ENCODE peak calls at places on chromosome 10, in six cellular contexts. One of them, this sample, is unnamed. For H4K20me1, the result is how much of the 10 kb centered on the place peaks cover.

GRCh38 chr10:67277402-67277801 is 351.6 kb downstream of the LRRTM3 start:
- DNase-seq in HepG2: no peak
- DNase-seq in endothelial cell of umbilical vein: no peak
- DNase-seq in OCI-LY7: no peak
- DNase-seq in mammary epithelial cell: no peak
- DNase-seq in hepatocyte: no peak
- DNase-seq in this sample: peak

GRCh38 chr10:44382981-44383748 is 1.7 kb downstream of the CXCL12 start:
- DNase-seq in HepG2: no peak
- DNase-seq in endothelial cell of umbilical vein: no peak
- DNase-seq in OCI-LY7: no peak
- DNase-seq in mammary epithelial cell: no peak
- DNase-seq in hepatocyte: no peak
- DNase-seq in this sample: peak

GRCh38 chr10:89426230-89426868 is 12.0 kb downstream of the IFIT5 start:
- DNase-seq in HepG2: peak
- DNase-seq in endothelial cell of umbilical vein: peak
- DNase-seq in OCI-LY7: peak
- DNase-seq in mammary epithelial cell: peak
- DNase-seq in hepatocyte: peak
- DNase-seq in this sample: peak

GRCh38 chr10:110650265-110650668 is 6.1 kb downstream of the RBM20 start:
- DNase-seq in HepG2: no peak
- DNase-seq in endothelial cell of umbilical vein: no peak
- DNase-seq in OCI-LY7: peak
- DNase-seq in mammary epithelial cell: no peak
- DNase-seq in hepatocyte: no peak
- DNase-seq in this sample: no peak

GRCh38 chr10:63213489-63213888 is 80.4 kb downstream of the NRBF2 start:
- DNase-seq in HepG2: no peak
- DNase-seq in endothelial cell of umbilical vein: no peak
- DNase-seq in OCI-LY7: no peak
- DNase-seq in mammary epithelial cell: no peak
- DNase-seq in hepatocyte: no peak
- DNase-seq in this sample: no peak

GRCh38 chr10:69962746-69963135 is 89.9 kb upstream of the MACROH2A2 start:
- DNase-seq in HepG2: no peak
- DNase-seq in endothelial cell of umbilical vein: no peak
- DNase-seq in OCI-LY7: peak
- DNase-seq in mammary epithelial cell: no peak
- DNase-seq in hepatocyte: no peak
- DNase-seq in this sample: no peak

GRCh38 chr10:109062371-109062770 is 860.9 kb downstream of the XPNPEP1 start:
- DNase-seq in HepG2: no peak
- DNase-seq in endothelial cell of umbilical vein: no peak
- DNase-seq in OCI-LY7: peak
- DNase-seq in mammary epithelial cell: peak
- DNase-seq in hepatocyte: peak
- DNase-seq in this sample: no peak

GRCh38 chr10:114748270-114748669 is 73.3 kb upstream of the FHIP2A start:
- DNase-seq in HepG2: no peak
- DNase-seq in endothelial cell of umbilical vein: peak
- DNase-seq in OCI-LY7: no peak
- DNase-seq in mammary epithelial cell: no peak
- DNase-seq in hepatocyte: no peak
- DNase-seq in this sample: no peak

GRCh38 chr10:3740157-3740871 is 44.7 kb downstream of the KLF6 start:
- DNase-seq in HepG2: peak
- DNase-seq in endothelial cell of umbilical vein: peak
- DNase-seq in OCI-LY7: no peak
- DNase-seq in mammary epithelial cell: peak
- DNase-seq in hepatocyte: peak
- DNase-seq in this sample: no peak

GRCh38 chr10:70370766-70371165 is 11.7 kb downstream of the LRRC20 start:
- DNase-seq in HepG2: no peak
- DNase-seq in endothelial cell of umbilical vein: no peak
- DNase-seq in OCI-LY7: no peak
- DNase-seq in mammary epithelial cell: no peak
- DNase-seq in hepatocyte: no peak
- DNase-seq in this sample: no peak

GRCh38 chr10:77817541-77817940 is 109.0 kb downstream of the DLG5 start:
- DNase-seq in HepG2: no peak
- DNase-seq in endothelial cell of umbilical vein: no peak
- DNase-seq in OCI-LY7: no peak
- DNase-seq in mammary epithelial cell: no peak
- DNase-seq in hepatocyte: no peak
- DNase-seq in this sample: no peak

GRCh38 chr10:127849224-127849623 is 43.5 kb downstream of the CLRN3 start:
- DNase-seq in HepG2: no peak
- DNase-seq in endothelial cell of umbilical vein: no peak
- DNase-seq in OCI-LY7: no peak
- DNase-seq in mammary epithelial cell: no peak
- DNase-seq in hepatocyte: no peak
- DNase-seq in this sample: no peak

GRCh38 chr10:78236416-78237015 is 202.9 kb downstream of the RPS24 start:
- DNase-seq in HepG2: no peak
- DNase-seq in endothelial cell of umbilical vein: no peak
- DNase-seq in OCI-LY7: no peak
- DNase-seq in mammary epithelial cell: no peak
- DNase-seq in hepatocyte: no peak
- DNase-seq in this sample: no peak

GRCh38 chr10:42691361-42692120 is 53.2 kb upstream of the ZNF33B start:
- DNase-seq in HepG2: no peak
- DNase-seq in endothelial cell of umbilical vein: no peak
- DNase-seq in OCI-LY7: no peak
- DNase-seq in mammary epithelial cell: no peak
- DNase-seq in hepatocyte: no peak
- DNase-seq in this sample: no peak

GRCh38 chr10:101027281-101027680 is 3.6 kb downstream of the PDZD7 start:
- DNase-seq in HepG2: no peak
- DNase-seq in endothelial cell of umbilical vein: no peak
- DNase-seq in OCI-LY7: no peak
- DNase-seq in mammary epithelial cell: no peak
- DNase-seq in hepatocyte: no peak
- DNase-seq in this sample: no peak

GRCh38 chr10:92052088-92052487 is 128.5 kb downstream of the BTAF1 start:
- DNase-seq in HepG2: no peak
- DNase-seq in endothelial cell of umbilical vein: no peak
- DNase-seq in OCI-LY7: no peak
- DNase-seq in mammary epithelial cell: no peak
- DNase-seq in hepatocyte: no peak
- DNase-seq in this sample: no peak

GRCh38 chr10:49348593-49348992 is 47.3 kb downstream of the DRGX start:
- DNase-seq in HepG2: no peak
- DNase-seq in endothelial cell of umbilical vein: no peak
- DNase-seq in OCI-LY7: no peak
- DNase-seq in mammary epithelial cell: no peak
- DNase-seq in hepatocyte: no peak
- DNase-seq in this sample: no peak

GRCh38 chr10:122327237-122328206 is 47.0 kb upstream of the PLEKHA1 start:
- DNase-seq in HepG2: no peak
- DNase-seq in endothelial cell of umbilical vein: no peak
- DNase-seq in OCI-LY7: no peak
- DNase-seq in mammary epithelial cell: no peak
- DNase-seq in hepatocyte: no peak
- DNase-seq in this sample: no peak

DNA sequence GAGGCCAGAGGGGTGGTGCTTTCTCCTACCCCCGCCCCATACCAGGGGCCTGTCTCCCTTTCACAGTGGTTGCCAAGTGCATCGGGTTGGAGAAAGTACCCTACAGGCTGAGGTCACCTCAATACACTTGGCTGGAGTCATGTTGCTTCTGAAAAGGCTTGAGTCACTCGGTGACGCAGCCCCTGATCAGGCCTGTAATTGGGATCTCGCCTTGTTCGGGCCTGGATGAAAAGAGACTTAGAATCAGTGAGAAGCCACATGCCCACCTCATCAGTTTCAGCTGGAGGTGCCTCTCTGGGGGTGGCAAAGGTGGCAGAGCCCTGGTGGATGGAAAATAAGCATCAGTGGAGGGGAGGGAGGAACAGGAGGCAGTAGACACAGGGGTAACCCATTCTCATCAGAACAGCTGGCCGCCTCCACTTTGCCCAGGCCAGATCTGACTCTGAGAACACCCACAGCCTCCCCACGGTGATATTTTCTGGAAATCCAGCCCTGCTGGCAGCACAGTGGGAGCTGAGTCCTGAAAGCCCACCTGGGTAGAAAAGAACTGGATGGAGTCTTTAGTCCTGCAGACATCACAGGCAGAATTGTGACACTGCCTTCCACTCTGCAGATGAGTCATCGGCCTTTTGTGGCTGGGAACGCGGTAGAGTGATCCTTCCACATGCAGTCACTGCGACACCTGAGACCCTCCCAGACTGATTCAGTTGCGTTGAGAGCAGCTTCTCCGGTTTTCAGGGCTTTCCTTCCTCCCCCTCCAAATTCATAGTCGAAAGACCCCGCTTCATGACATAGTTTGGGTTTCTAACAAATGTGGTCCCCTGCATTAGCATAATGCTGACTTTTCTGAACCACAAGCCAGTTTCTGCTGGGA is 108.0 kb downstream of the GRK5 start:
- DNase-seq in HepG2: peak
- DNase-seq in endothelial cell of umbilical vein: peak
- DNase-seq in OCI-LY7: no peak
- DNase-seq in mammary epithelial cell: peak
- DNase-seq in hepatocyte: peak
- DNase-seq in this sample: peak
- H4K20me1 ChIP-seq in HepG2: under half
- H4K20me1 ChIP-seq in endothelial cell of umbilical vein: under half
- H4K20me1 ChIP-seq in OCI-LY7: under half
- H4K20me1 ChIP-seq in mammary epithelial cell: under half
- H4K20me1 ChIP-seq in hepatocyte: under half
- H4K20me1 ChIP-seq in this sample: under half

DNA sequence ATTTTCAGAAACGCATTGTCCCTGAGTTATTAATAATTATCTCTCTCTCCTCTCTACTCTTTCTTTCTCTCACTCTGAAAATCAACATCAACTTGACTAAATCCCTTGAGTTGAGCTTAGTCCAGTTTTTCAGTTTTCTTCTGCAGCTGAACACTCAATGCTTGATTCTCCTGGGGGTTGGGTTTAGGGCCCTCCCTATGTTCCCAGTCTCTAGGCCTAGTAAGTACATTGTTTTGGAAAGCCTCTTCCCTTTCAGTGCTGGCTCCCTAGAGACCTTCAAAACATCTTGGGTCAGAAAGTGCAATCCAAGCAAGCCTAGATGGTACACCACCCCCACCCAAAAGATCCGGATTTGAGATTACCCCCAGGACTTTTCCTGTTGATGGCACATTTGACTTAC is 488.5 kb downstream of the LRMDA start:
- DNase-seq in HepG2: no peak
- DNase-seq in endothelial cell of umbilical vein: no peak
- DNase-seq in OCI-LY7: no peak
- DNase-seq in mammary epithelial cell: no peak
- DNase-seq in hepatocyte: no peak
- DNase-seq in this sample: no peak
- H3K27ac ChIP-seq in HepG2: no peak
- H3K27ac ChIP-seq in endothelial cell of umbilical vein: no peak
- H3K27ac ChIP-seq in OCI-LY7: no peak
- H3K27ac ChIP-seq in mammary epithelial cell: no peak
- H3K27ac ChIP-seq in hepatocyte: no peak
- H3K27ac ChIP-seq in this sample: no peak

DNA sequence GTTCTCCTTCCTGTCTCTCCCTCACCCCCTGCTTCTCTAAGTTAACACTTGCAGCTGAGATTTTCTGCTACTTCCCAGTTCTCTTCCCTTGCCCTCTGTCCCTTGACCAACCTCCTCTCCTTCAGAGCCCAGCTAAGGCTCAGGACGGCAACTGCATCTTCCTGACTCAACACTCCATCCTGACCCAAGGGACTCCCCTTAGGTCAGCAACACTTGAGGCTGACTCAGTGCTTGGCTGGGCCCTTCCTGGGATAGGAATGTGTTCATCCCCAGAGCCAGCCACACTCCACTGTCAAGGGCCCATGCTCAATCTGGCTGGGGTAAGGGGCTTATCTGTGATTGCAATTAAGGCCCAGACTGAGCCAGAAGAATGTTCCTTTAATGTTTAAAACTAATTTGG is 3.4 kb downstream of the CALHM2 start:
- DNase-seq in HepG2: no peak
- DNase-seq in endothelial cell of umbilical vein: peak
- DNase-seq in OCI-LY7: no peak
- DNase-seq in mammary epithelial cell: peak
- DNase-seq in hepatocyte: no peak
- DNase-seq in this sample: no peak
- H4K20me1 ChIP-seq in HepG2: under half
- H4K20me1 ChIP-seq in endothelial cell of umbilical vein: under half
- H4K20me1 ChIP-seq in OCI-LY7: under half
- H4K20me1 ChIP-seq in mammary epithelial cell: under half
- H4K20me1 ChIP-seq in hepatocyte: under half
- H4K20me1 ChIP-seq in this sample: under half

GRCh38 chr10:95493862-95494261 is 67.3 kb downstream of the SORBS1 start:
- DNase-seq in HepG2: no peak
- DNase-seq in endothelial cell of umbilical vein: no peak
- DNase-seq in OCI-LY7: no peak
- DNase-seq in mammary epithelial cell: no peak
- DNase-seq in hepatocyte: no peak
- DNase-seq in this sample: no peak
- H3K27ac ChIP-seq in HepG2: no peak
- H3K27ac ChIP-seq in endothelial cell of umbilical vein: no peak
- H3K27ac ChIP-seq in OCI-LY7: no peak
- H3K27ac ChIP-seq in mammary epithelial cell: no peak
- H3K27ac ChIP-seq in hepatocyte: peak
- H3K27ac ChIP-seq in this sample: no peak